ENCODE peak calls at places on chromosome 11, in ten cellular contexts. N is Calu3, K is right lobe of liver, W is cardiac fibroblast, J is HL-60, P is brain microvascular endothelial cell, X is gastrocnemius medialis, F is nephron progenitor cell, S is uterus, H is choroid plexus epithelial cell. Z is an unnamed sample.

GRCh38 chr11:94212898-94213297 is 84.3 kb downstream of the PANX1 start:
- DNase-seq in W (no peak), S (no peak), K (no peak), X (no peak), H (no peak), F (no peak), N (no peak), P (no peak), J (no peak), Z (no peak)

GRCh38 chr11:44624761-44625221 is 59.3 kb downstream of the CD82 start:
- DNase-seq in X (no peak), W (no peak), S (no peak), F (no peak), H (no peak), J (no peak), K (peak; percentile 27), N (no peak), P (no peak), Z (peak; percentile 71)

GRCh38 chr11:45771194-45771941 is 33.6 kb upstream of the SLC35C1 start:
- DNase-seq in J (peak; percentile 46), N (peak; percentile 71), S (peak; percentile 74), H (peak; percentile 65), F (peak; percentile 87), P (peak; percentile 44), X (peak; percentile 56), W (peak; percentile 60), K (peak; percentile 68), Z (no peak)

GRCh38 chr11:8296872-8297271 is 33.2 kb upstream of the LMO1 start:
- DNase-seq in S (no peak), H (no peak), P (no peak), N (no peak), F (no peak), W (no peak), J (no peak), K (peak; percentile 7), X (no peak), Z (peak; percentile 57)

GRCh38 chr11:76880314-76880713 is 19.6 kb downstream of the ACER3 start:
- DNase-seq in S (no peak), P (peak; percentile 31), X (no peak), W (no peak), N (no peak), F (no peak), K (no peak), H (peak; percentile 29), J (no peak), Z (no peak)

GRCh38 chr11:11947825-11948224 is 60.6 kb downstream of the DKK3 start:
- DNase-seq in K (no peak), X (no peak), N (no peak), W (no peak), P (no peak), H (no peak), F (no peak), S (no peak), J (no peak), Z (no peak)

GRCh38 chr11:19511413-19512183 is 201.0 kb upstream of the NAV2 start:
- DNase-seq in F (no peak), H (peak; percentile 35), W (peak; percentile 31), N (no peak), K (peak; percentile 96), X (no peak), S (no peak), J (no peak), P (no peak), Z (no peak)

GRCh38 chr11:117575856-117576255 is 221.2 kb downstream of the DSCAML1 start:
- DNase-seq in W (no peak), N (no peak), P (no peak), J (no peak), S (no peak), K (no peak), X (no peak), H (no peak), F (no peak), Z (no peak)

GRCh38 chr11:6273188-6273587 is 13.6 kb downstream of the CCKBR start:
- DNase-seq in N (no peak), P (no peak), H (no peak), W (no peak), F (no peak), J (no peak), S (no peak), K (no peak), X (no peak), Z (no peak)

GRCh38 chr11:6271598-6271997 is 12.0 kb downstream of the CCKBR start:
- DNase-seq in F (no peak), P (no peak), N (no peak), K (no peak), H (no peak), X (peak; percentile 24), J (no peak), W (no peak), S (no peak), Z (no peak)

GRCh38 chr11:6270584-6271246 is 11.1 kb downstream of the CCKBR start:
- DNase-seq in P (no peak), H (no peak), N (no peak), S (no peak), F (no peak), X (no peak), W (no peak), J (no peak), K (no peak), Z (no peak)

GRCh38 chr11:6268811-6269210 is 9.2 kb downstream of the CCKBR start:
- DNase-seq in J (no peak), S (no peak), F (no peak), N (no peak), P (no peak), W (peak; percentile 16), H (no peak), X (no peak), K (no peak), Z (no peak)

DNA sequence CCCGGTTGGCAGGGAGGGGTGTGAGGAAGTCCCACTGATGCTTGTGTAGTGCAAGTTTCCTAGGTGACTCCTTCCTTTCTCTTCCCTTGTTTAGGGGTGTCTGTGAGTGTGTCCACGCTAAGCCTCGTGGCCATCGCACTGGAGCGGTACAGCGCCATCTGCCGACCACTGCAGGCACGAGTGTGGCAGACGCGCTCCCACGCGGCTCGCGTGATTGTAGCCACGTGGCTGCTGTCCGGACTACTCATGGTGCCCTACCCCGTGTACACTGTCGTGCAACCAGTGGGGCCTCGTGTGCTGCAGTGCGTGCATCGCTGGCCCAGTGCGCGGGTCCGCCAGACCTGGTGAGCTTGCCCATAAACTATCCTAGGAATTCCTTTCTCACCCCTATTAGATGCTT is 10.4 kb downstream of the CCKBR start:
- DNase-seq in H (no peak), W (no peak), F (no peak), K (no peak), S (no peak), X (no peak), P (no peak), N (no peak), J (no peak), Z (no peak)
- TF ChIP-seq CTCF in H (no peak), W (no peak), F (no peak), K (no peak), S (no peak), X (no peak), P (peak; percentile 13), N (no peak), J (no peak), Z (no peak)

GRCh38 chr11:2462092-2462985 is 17.5 kb downstream of the KCNQ1 start:
- DNase-seq in N (no peak), X (no peak), K (no peak), P (no peak), W (no peak), J (no peak), S (no peak), H (no peak), F (no peak), Z (no peak)
- TF ChIP-seq CTCF in N (no peak), X (no peak), K (no peak), P (no peak), W (no peak), J (no peak), S (no peak), H (no peak), F (no peak), Z (no peak)

DNA sequence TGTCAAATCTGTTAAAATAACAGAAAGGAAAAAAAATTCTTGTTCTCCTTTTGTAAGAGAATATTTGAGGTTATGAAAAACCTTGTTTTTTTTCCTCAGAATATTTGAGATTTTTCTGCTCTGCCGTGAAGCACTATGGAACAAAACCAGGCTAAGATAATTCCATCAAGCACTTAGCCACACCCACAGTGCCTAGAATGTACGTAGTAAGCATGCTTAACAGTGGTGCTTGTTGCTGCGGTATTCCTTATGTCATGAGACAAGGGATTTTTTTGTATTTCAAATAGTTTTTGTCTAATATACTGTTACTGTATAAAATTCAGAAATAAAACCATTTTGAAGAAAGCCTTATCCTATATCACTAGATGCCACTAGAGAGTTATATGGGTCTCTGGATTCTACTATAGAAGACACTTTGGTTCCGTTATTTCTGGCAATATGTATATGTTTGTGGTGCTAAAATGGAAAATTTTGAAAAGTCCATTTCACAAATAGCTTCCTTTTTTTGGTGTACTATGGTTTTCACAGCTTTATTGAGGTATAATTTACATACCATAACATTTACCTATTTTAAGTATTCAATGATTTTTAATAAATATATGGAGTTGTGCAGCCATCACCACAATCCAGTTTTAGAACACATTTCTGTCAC is 23.7 kb downstream of the PDHX start:
- DNase-seq in X (no peak), F (no peak), J (no peak), H (peak; percentile 77), S (no peak), N (no peak), W (peak; percentile 58), P (peak; percentile 51), K (no peak), Z (no peak)
- TF ChIP-seq CTCF in X (no peak), F (no peak), J (no peak), H (peak; percentile 31), S (no peak), N (no peak), W (no peak), P (no peak), K (no peak), Z (peak; percentile 45)

DNA sequence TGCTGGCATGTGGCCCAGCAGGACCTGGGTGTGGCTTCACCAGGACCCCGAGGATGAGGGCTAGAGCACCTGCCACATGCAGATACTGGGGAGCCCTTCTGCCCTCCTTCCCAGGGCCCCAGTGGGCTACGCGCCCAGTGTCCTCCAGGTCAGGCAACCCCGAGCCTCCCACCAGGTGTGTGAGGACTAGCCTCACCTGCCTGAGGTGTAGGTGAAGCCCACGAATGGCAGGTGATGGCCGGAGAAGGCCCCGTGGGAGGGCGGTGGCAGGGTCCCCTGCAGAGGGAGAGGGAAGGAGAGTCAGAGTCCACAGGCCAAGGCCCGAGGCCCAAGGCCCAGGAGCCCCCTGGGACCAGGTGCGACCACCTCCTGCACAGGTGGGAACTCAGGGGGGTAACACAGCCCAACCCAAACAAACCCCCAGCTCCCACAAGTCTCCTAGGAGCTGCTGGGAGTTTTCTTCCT is 6.5 kb downstream of the CDC42BPG start:
- DNase-seq in F (no peak), K (no peak), W (no peak), X (no peak), J (no peak), H (no peak), N (no peak), P (no peak), S (no peak), Z (no peak)
- TF ChIP-seq CTCF in F (no peak), K (no peak), W (no peak), X (no peak), J (no peak), H (no peak), N (no peak), P (no peak), S (no peak), Z (no peak)

GRCh38 chr11:61827573-61828378 is at the start of gene FADS2:
- DNase-seq in S (peak; percentile 95), F (peak; percentile 94), K (peak; percentile 86), P (peak; percentile 93), H (peak; percentile 94), W (peak; percentile 98), N (peak; percentile 50), X (peak; percentile 66), J (peak; percentile 45), Z (peak; percentile 95)
- TF ChIP-seq CTCF in S (peak; percentile 21), F (no peak), K (no peak), P (peak; percentile 28), H (no peak), W (no peak), N (no peak), X (no peak), J (no peak), Z (no peak)